ENCODE peak calls at places on chromosomes 1 and 21, in four cellular contexts. K, P, R and X are unnamed samples. For H3K4me1, the result is how much of the 10 kb centered on the place peaks cover.

GRCh38 chr1:84339503-84339902 is 38.0 kb downstream of the SAMD13 start:
- DNase-seq in K (peak), P (no peak), R (no peak), X (no peak)

GRCh38 chr21:29104239-29104708 is 26.2 kb upstream of the MAP3K7CL start:
- DNase-seq in K (peak), P (no peak), R (no peak), X (no peak)

GRCh38 chr1:116544588-116545358 is 26.1 kb downstream of the CD58 start:
- DNase-seq in K (no peak), P (no peak), R (no peak), X (no peak)

GRCh38 chr1:229342902-229343587 is at the start of gene CCSAP:
- DNase-seq in K (peak), P (peak), R (peak), X (peak)

GRCh38 chr1:25958475-25958874 is 39.4 kb downstream of the PAFAH2 start:
- DNase-seq in K (peak), P (no peak), R (no peak), X (no peak)

GRCh38 chr1:200364121-200364759 is 45.6 kb downstream of the ZNF281 start:
- DNase-seq in K (peak), P (no peak), R (no peak), X (no peak)

GRCh38 chr1:16063921-16064320 is 9.5 kb downstream of the FAM131C start:
- DNase-seq in K (no peak), P (no peak), R (no peak), X (no peak)

GRCh38 chr1:232868793-232869491 is 63.7 kb downstream of the MAP10 start:
- DNase-seq in K (peak), P (peak), R (no peak), X (no peak)

GRCh38 chr1:208928335-208928734 is 655.2 kb upstream of the CAMK1G start:
- DNase-seq in K (no peak), P (no peak), R (no peak), X (no peak)

GRCh38 chr1:178371236-178371635 is 125.5 kb downstream of the CLEC20A start:
- DNase-seq in K (peak), P (peak), R (no peak), X (no peak)

GRCh38 chr21:30434033-30434631 is 4.1 kb downstream of the KRTAP13-4 start:
- DNase-seq in K (no peak), P (peak), R (no peak), X (peak)

GRCh38 chr1:117537291-117537920 is 68.4 kb upstream of the TENT5C start:
- DNase-seq in K (no peak), P (no peak), R (no peak), X (no peak)

GRCh38 chr1:2460996-2461751 is 14.9 kb upstream of the PLCH2 start:
- DNase-seq in K (no peak), P (no peak), R (no peak), X (no peak)

GRCh38 chr1:12495725-12496124 is 122.3 kb downstream of the DHRS3 start:
- DNase-seq in K (no peak), P (no peak), R (no peak), X (peak)

GRCh38 chr1:221783437-221783836 is 41.5 kb upstream of the DUSP10 start:
- DNase-seq in K (no peak), P (no peak), R (no peak), X (no peak)

GRCh38 chr1:81230983-81231728 is 569.6 kb upstream of the ADGRL2 start:
- DNase-seq in K (peak), P (no peak), R (no peak), X (no peak)

GRCh38 chr1:246151796-246152434 is 355.2 kb downstream of the SMYD3 start:
- DNase-seq in K (peak), P (no peak), R (no peak), X (no peak)
- TF ChIP-seq CTCF in K (no peak), P (no peak), R (no peak), X (no peak)

GRCh38 chr1:113265196-113265595 is 125.1 kb upstream of the MAGI3 start:
- DNase-seq in K (no peak), P (no peak), R (no peak), X (no peak)
- TF ChIP-seq POLR2A in K (no peak), P (no peak), R (no peak), X (no peak)

GRCh38 chr1:1229770-1230169 is 2.0 kb downstream of the SDF4 start:
- DNase-seq in K (no peak), P (no peak), R (no peak), X (no peak)

GRCh38 chr1:1228187-1228586 is 3.6 kb downstream of the SDF4 start:
- DNase-seq in K (no peak), P (no peak), R (no peak), X (no peak)

GRCh38 chr1:1227386-1227785 is 4.4 kb downstream of the SDF4 start:
- DNase-seq in K (no peak), P (no peak), R (no peak), X (no peak)

GRCh38 chr1:1226566-1227362 is 5.0 kb downstream of the SDF4 start:
- DNase-seq in K (no peak), P (no peak), R (no peak), X (no peak)

DNA sequence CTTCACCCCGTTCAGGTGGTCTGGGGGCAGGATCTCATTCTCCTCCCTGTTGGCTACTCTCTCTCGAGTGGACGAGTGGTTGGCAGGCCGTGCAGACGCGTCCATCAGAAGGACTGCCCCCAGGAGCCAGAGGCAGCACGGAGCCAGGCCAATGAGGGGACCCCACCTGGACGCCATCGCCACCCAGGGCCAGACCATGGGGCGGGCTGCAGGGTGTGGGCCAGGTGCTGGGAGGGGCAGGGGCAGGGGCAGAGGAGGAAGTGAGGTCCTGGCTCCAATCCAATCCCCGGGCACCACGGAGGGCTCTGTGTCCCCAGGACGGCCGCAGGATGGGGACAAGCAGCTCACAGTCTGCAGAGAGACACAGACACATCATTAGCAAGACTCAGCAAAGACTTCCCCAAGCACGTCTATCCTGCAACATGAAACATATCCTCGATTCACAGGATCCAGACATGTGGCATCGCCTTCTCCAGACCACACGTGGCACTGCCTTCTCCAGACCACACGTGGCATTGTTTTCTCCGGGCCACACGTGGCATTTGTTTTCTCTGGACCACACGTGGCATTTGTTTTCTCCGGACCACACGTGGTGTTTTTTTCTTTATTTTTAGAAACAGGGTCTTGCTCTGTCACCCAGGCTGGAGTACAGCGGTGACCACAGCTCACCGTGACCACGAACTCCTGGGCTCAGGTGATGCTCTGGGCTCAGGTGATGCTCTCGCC is 3.0 kb downstream of the SDF4 start:
- DNase-seq in K (no peak), P (no peak), R (no peak), X (no peak)
- H3K4me1 ChIP-seq in K (under half), P (under half), R (under half), X (under half)

GRCh38 chr1:159924025-159924790 is 1.1 kb downstream of the TAGLN2 start:
- DNase-seq in K (peak), P (peak), R (peak), X (peak)
- TF ChIP-seq CTCF in K (peak), P (no peak), R (no peak), X (no peak)

GRCh38 chr21:33355996-33356395 is 31.2 kb downstream of the IFNAR1 start:
- DNase-seq in K (no peak), P (no peak), R (no peak), X (no peak)
- TF ChIP-seq POLR2A in K (no peak), P (no peak), R (no peak), X (no peak)

GRCh38 chr1:15016001-15016400 is 137.5 kb upstream of the TMEM51 start:
- DNase-seq in K (no peak), P (no peak), R (no peak), X (no peak)

GRCh38 chr1:15017105-15017504 is 136.4 kb upstream of the TMEM51 start:
- DNase-seq in K (no peak), P (no peak), R (no peak), X (no peak)

GRCh38 chr1:15020943-15021745 is 132.4 kb upstream of the TMEM51 start:
- DNase-seq in K (no peak), P (no peak), R (no peak), X (no peak)

GRCh38 chr1:15016526-15016925 is 137.0 kb upstream of the TMEM51 start:
- DNase-seq in K (no peak), P (no peak), R (no peak), X (no peak)

DNA sequence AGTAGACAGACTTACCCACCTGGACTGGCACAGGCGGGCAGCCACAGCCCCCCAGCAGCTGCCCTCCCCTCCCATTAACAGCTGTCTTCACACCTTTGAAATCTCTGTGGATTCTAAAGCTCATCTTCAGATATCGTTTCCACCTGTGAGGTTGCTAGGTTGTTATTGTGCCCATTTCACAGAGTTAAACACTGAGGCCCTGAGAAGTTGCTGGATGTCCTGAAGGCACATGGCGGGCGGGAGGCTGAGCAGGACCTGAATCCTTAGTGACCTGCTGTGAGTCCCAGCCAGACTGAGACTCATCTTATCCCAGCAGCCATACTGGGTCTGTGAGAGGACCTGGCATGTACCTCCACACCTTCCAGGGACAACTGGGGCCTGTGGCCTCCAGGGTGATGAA is 134.8 kb upstream of the TMEM51 start:
- DNase-seq in K (no peak), P (no peak), R (no peak), X (no peak)
- H3K4me1 ChIP-seq in K (under half), P (under half), R (under half), X (under half)

GRCh38 chr1:31644560-31645273 is at the start of gene PEF1:
- DNase-seq in K (peak), P (peak), R (peak), X (peak)
- TF ChIP-seq CTCF in K (no peak), P (no peak), R (peak), X (no peak)

GRCh38 chr1:162373072-162373427 is 3.6 kb downstream of the SPATA46 start:
- DNase-seq in K (no peak), P (no peak), R (no peak), X (no peak)

GRCh38 chr1:162373541-162374375 is 2.9 kb downstream of the SPATA46 start:
- DNase-seq in K (peak), P (no peak), R (no peak), X (no peak)

GRCh38 chr1:162371611-162372010 is 5.0 kb downstream of the SPATA46 start:
- DNase-seq in K (peak), P (no peak), R (no peak), X (no peak)

GRCh38 chr1:162370721-162371120 is 5.9 kb downstream of the SPATA46 start:
- DNase-seq in K (no peak), P (no peak), R (no peak), X (no peak)

DNA sequence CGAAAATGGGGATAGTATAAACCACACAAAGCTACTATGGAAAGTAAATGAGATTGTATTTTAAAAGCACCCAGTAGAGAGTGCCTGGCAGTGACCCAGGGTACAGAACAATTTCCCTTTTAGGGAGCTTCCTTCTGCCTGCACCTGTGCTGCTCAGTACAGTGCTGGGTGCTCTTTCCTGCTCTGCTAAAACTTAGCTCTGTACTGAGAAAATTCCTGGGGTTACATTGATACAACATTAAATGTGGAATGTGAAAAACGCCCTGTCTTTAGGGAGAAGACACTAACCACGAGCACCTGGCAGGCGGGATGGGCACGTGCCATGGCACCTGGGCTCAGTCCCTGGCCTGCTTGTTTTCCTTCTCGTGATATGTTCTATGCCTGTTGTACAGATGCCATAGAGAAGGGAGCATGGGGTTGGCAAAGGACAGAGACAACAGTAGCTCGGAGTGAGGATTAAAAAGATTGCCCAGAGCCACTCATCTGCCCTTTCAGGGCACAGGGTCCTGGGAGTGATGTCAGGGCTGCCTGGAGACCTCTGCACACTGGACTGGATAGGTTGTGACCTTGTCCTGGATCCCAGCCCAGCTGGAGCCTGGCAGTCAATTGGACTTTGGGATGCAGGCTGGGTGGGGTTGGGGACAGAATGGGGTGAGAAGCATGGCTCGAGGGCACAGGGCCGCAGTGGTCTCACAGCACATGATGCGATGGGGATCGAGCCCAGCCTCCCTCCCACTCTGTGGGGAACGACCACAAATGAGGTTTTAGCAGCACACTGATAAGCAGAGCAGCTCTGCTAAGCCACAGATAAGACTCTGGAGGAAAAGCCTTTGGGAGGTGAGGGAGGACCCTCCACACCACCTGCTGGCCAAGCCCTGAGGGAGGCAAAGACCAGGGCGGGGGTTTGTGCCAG is 4.2 kb downstream of the SPATA46 start:
- DNase-seq in K (no peak), P (no peak), R (no peak), X (no peak)
- TF ChIP-seq POLR2A in K (no peak), P (no peak), R (no peak), X (no peak)